ENCODE peak calls at places on chromosome 7, in five cellular contexts. Q is NCI-H1048; E is psoas muscle; O is activated CD4-positive, alpha-beta T cell treated with anti-CD3 and anti-CD28 coated beads, Interleukin-2, amount 50 U/mL, for 48 hours; X is fibroblast of the conjunctiva. D is an unnamed sample.
A peak's percentile ranks its signal among the peaks of the same experiment; 100 is the strongest.

GRCh38 chr7:55172161-55172560 is 153.3 kb downstream of the EGFR start:
- DNase-seq in X (no peak), O (no peak), Q (no peak), E (no peak), D (no peak)

GRCh38 chr7:4136501-4137110 is 545.5 kb upstream of the FOXK1 start:
- DNase-seq in X (no peak), E (no peak), Q (peak; percentile 17), O (no peak), D (no peak)

GRCh38 chr7:90968871-90969270 is 295.4 kb upstream of the FZD1 start:
- DNase-seq in E (no peak), O (no peak), X (no peak), Q (no peak), D (no peak)

GRCh38 chr7:107370816-107371215 is 99.0 kb upstream of the GPR22 start:
- DNase-seq in O (no peak), X (no peak), Q (no peak), E (no peak), D (no peak)

GRCh38 chr7:30148426-30148825 is 13.6 kb downstream of the MTURN start:
- DNase-seq in E (no peak), Q (no peak), X (no peak), O (no peak), D (no peak)

GRCh38 chr7:115387168-115387567 is 465.3 kb downstream of the MDFIC start:
- DNase-seq in Q (no peak), E (no peak), O (no peak), X (no peak), D (no peak)

GRCh38 chr7:101239191-101239950 is 1.8 kb upstream of the CLDN15 start:
- DNase-seq in Q (no peak), X (no peak), O (no peak), E (no peak), D (no peak)

GRCh38 chr7:94088560-94088959 is 84.4 kb upstream of the BET1 start:
- DNase-seq in E (no peak), Q (no peak), O (no peak), X (no peak), D (no peak)

GRCh38 chr7:21092923-21093702 is 306.4 kb upstream of the SP8 start:
- DNase-seq in X (no peak), E (no peak), Q (no peak), O (no peak), D (no peak)

GRCh38 chr7:133980794-133981193 is 146.3 kb upstream of the LRGUK start:
- DNase-seq in X (no peak), E (no peak), O (no peak), Q (no peak), D (peak; percentile 15)

GRCh38 chr7:27771111-27771510 is 31.1 kb downstream of the TAX1BP1 start:
- DNase-seq in E (no peak), X (no peak), O (no peak), Q (no peak), D (no peak)

GRCh38 chr7:116653646-116654045 is 18.4 kb upstream of the MET start:
- DNase-seq in X (no peak), Q (no peak), O (no peak), E (no peak), D (no peak)

GRCh38 chr7:127650842-127651555 is 995 bp upstream of the SND1 start:
- DNase-seq in E (no peak), O (peak; percentile 7), X (no peak), Q (no peak), D (no peak)

GRCh38 chr7:111108526-111108925 is 17.6 kb downstream of the LRRN3 start:
- DNase-seq in Q (no peak), X (no peak), E (no peak), O (no peak), D (no peak)

GRCh38 chr7:84394219-84394618 is 199.6 kb upstream of the SEMA3A start:
- DNase-seq in O (no peak), Q (no peak), E (no peak), X (no peak), D (no peak)

GRCh38 chr7:770786-771185 is 43.7 kb upstream of the PRKAR1B start:
- DNase-seq in O (no peak), X (no peak), E (no peak), Q (no peak), D (no peak)

GRCh38 chr7:35424869-35425495 is 171.1 kb upstream of the TBX20 start:
- DNase-seq in Q (no peak), X (peak; percentile 37), O (peak; percentile 57), E (peak; percentile 71), D (peak; percentile 45)

GRCh38 chr7:73831656-73832579 is 1.1 kb downstream of the CLDN4 start:
- DNase-seq in Q (peak; percentile 60), X (no peak), E (no peak), O (no peak), D (peak; percentile 85)

GRCh38 chr7:19117870-19118608 is 603 bp upstream of the TWIST1 start:
- DNase-seq in X (no peak), Q (no peak), O (no peak), E (no peak), D (no peak)

GRCh38 chr7:51186531-51186930 is 130.1 kb downstream of the COBL start:
- DNase-seq in E (peak; percentile 64), X (no peak), O (no peak), Q (no peak), D (no peak)

GRCh38 chr7:75869776-75870379 is 9.0 kb upstream of the RHBDD2 start:
- DNase-seq in Q (no peak), X (no peak), E (no peak), O (no peak), D (no peak)

GRCh38 chr7:41705109-41705871 is 2.4 kb upstream of the INHBA start:
- DNase-seq in O (peak; percentile 56), Q (peak; percentile 20), X (peak; percentile 86), E (peak; percentile 83), D (peak; percentile 90)

GRCh38 chr7:111138196-111138569 is 47.3 kb downstream of the LRRN3 start:
- DNase-seq in O (peak; percentile 61), X (no peak), Q (no peak), E (peak; percentile 36), D (no peak)

GRCh38 chr7:3294432-3295100 is 6.5 kb upstream of the SDK1 start:
- DNase-seq in Q (no peak), X (no peak), E (no peak), O (no peak), D (peak; percentile 78)

D was measured in mucosa of gallbladder.